ENCODE peak calls at places on chromosomes 1 and 21, in four cellular contexts. One of them, this sample, is unnamed. For H3K4me1, the result is how much of the 10 kb centered on the place peaks cover.

GRCh38 chr1:42380617-42381423 is at the start of gene RIMKLA:
- DNase-seq in left ventricle myocardium inferior: peak
- DNase-seq in heart right ventricle: peak
- DNase-seq in GM23338: peak
- DNase-seq in this sample: peak

GRCh38 chr1:10514490-10515235 is 39.9 kb downstream of the PEX14 start:
- DNase-seq in heart right ventricle: no peak
- DNase-seq in GM23338: peak
- DNase-seq in left ventricle myocardium inferior: no peak
- DNase-seq in this sample: no peak

GRCh38 chr1:45155957-45156356 is 50.4 kb downstream of the ZSWIM5 start:
- DNase-seq in left ventricle myocardium inferior: no peak
- DNase-seq in GM23338: no peak
- DNase-seq in heart right ventricle: no peak
- DNase-seq in this sample: no peak

GRCh38 chr1:185861630-185862029 is 127.4 kb downstream of the HMCN1 start:
- DNase-seq in heart right ventricle: no peak
- DNase-seq in GM23338: no peak
- DNase-seq in left ventricle myocardium inferior: no peak
- DNase-seq in this sample: no peak

GRCh38 chr1:202565890-202566289 is 144.4 kb downstream of the SYT2 start:
- DNase-seq in heart right ventricle: no peak
- DNase-seq in GM23338: no peak
- DNase-seq in left ventricle myocardium inferior: no peak
- DNase-seq in this sample: no peak

GRCh38 chr1:43659384-43659783 is 9.4 kb downstream of the KDM4A start:
- DNase-seq in GM23338: no peak
- DNase-seq in heart right ventricle: no peak
- DNase-seq in left ventricle myocardium inferior: no peak
- DNase-seq in this sample: no peak

GRCh38 chr1:224377676-224378006 is 21.0 kb downstream of the CNIH4 start:
- DNase-seq in left ventricle myocardium inferior: no peak
- DNase-seq in GM23338: no peak
- DNase-seq in heart right ventricle: no peak
- DNase-seq in this sample: no peak

GRCh38 chr1:84116558-84116957 is 27.5 kb upstream of the PRKACB start:
- DNase-seq in heart right ventricle: no peak
- DNase-seq in left ventricle myocardium inferior: no peak
- DNase-seq in GM23338: no peak
- DNase-seq in this sample: no peak

GRCh38 chr1:240126821-240127220 is 35.1 kb downstream of the FMN2 start:
- DNase-seq in heart right ventricle: no peak
- DNase-seq in left ventricle myocardium inferior: no peak
- DNase-seq in GM23338: no peak
- DNase-seq in this sample: no peak

GRCh38 chr1:119364640-119365039 is 3.9 kb upstream of the HAO2 start:
- DNase-seq in GM23338: no peak
- DNase-seq in heart right ventricle: no peak
- DNase-seq in left ventricle myocardium inferior: no peak
- DNase-seq in this sample: no peak

GRCh38 chr21:41817228-41817627 is 50.4 kb upstream of the RIPK4 start:
- DNase-seq in heart right ventricle: no peak
- DNase-seq in GM23338: peak
- DNase-seq in left ventricle myocardium inferior: no peak
- DNase-seq in this sample: no peak

GRCh38 chr1:95176859-95177258 is 57.2 kb upstream of the RWDD3 start:
- DNase-seq in GM23338: no peak
- DNase-seq in heart right ventricle: no peak
- DNase-seq in left ventricle myocardium inferior: no peak
- DNase-seq in this sample: no peak

GRCh38 chr1:70818391-70818790 is 229.2 kb downstream of the PTGER3 start:
- DNase-seq in left ventricle myocardium inferior: no peak
- DNase-seq in heart right ventricle: no peak
- DNase-seq in GM23338: no peak
- DNase-seq in this sample: no peak

GRCh38 chr1:27071049-27071416 is 58.4 kb upstream of the TENT5B start:
- DNase-seq in GM23338: peak
- DNase-seq in heart right ventricle: peak
- DNase-seq in left ventricle myocardium inferior: no peak
- DNase-seq in this sample: no peak

GRCh38 chr1:210252621-210253041 is 20.0 kb downstream of the SERTAD4 start:
- DNase-seq in left ventricle myocardium inferior: peak
- DNase-seq in GM23338: peak
- DNase-seq in heart right ventricle: peak
- DNase-seq in this sample: no peak

GRCh38 chr1:181083842-181084605 is 4.5 kb upstream of the IER5 start:
- DNase-seq in left ventricle myocardium inferior: no peak
- DNase-seq in GM23338: peak
- DNase-seq in heart right ventricle: no peak
- DNase-seq in this sample: peak

GRCh38 chr1:64493864-64494263 is 23.9 kb downstream of the CACHD1 start:
- DNase-seq in left ventricle myocardium inferior: no peak
- DNase-seq in heart right ventricle: no peak
- DNase-seq in GM23338: peak
- DNase-seq in this sample: no peak

GRCh38 chr1:166350490-166350889 is 183.7 kb upstream of the FAM78B start:
- DNase-seq in left ventricle myocardium inferior: no peak
- DNase-seq in GM23338: peak
- DNase-seq in heart right ventricle: no peak
- DNase-seq in this sample: no peak

GRCh38 chr1:6268431-6268830 is 7.5 kb upstream of the GPR153 start:
- DNase-seq in GM23338: peak
- DNase-seq in heart right ventricle: no peak
- DNase-seq in left ventricle myocardium inferior: no peak
- DNase-seq in this sample: no peak

GRCh38 chr1:21121764-21122471 is 54.8 kb downstream of the EIF4G3 start:
- DNase-seq in left ventricle myocardium inferior: no peak
- DNase-seq in GM23338: peak
- DNase-seq in heart right ventricle: no peak
- DNase-seq in this sample: no peak

GRCh38 chr1:87730274-87731222 is 401.9 kb downstream of the LMO4 start:
- DNase-seq in left ventricle myocardium inferior: no peak
- DNase-seq in heart right ventricle: no peak
- DNase-seq in GM23338: no peak
- DNase-seq in this sample: no peak

GRCh38 chr1:88700383-88701013 is 16.4 kb downstream of the PKN2 start:
- DNase-seq in left ventricle myocardium inferior: no peak
- DNase-seq in GM23338: no peak
- DNase-seq in heart right ventricle: no peak
- DNase-seq in this sample: no peak

GRCh38 chr1:32393136-32393535 is 1.1 kb downstream of the BSDC1 start:
- DNase-seq in heart right ventricle: no peak
- DNase-seq in GM23338: no peak
- DNase-seq in left ventricle myocardium inferior: no peak
- DNase-seq in this sample: no peak

GRCh38 chr1:229342305-229342901 is 444 bp downstream of the CCSAP start:
- DNase-seq in left ventricle myocardium inferior: peak
- DNase-seq in GM23338: peak
- DNase-seq in heart right ventricle: peak
- DNase-seq in this sample: peak

GRCh38 chr1:1033009-1033587 is 13.2 kb downstream of the AGRN start:
- DNase-seq in heart right ventricle: peak
- DNase-seq in left ventricle myocardium inferior: peak
- DNase-seq in GM23338: peak
- DNase-seq in this sample: peak

GRCh38 chr1:172663726-172664125 is 4.8 kb downstream of the FASLG start:
- DNase-seq in heart right ventricle: no peak
- DNase-seq in left ventricle myocardium inferior: no peak
- DNase-seq in GM23338: no peak
- DNase-seq in this sample: no peak

GRCh38 chr1:226365166-226365565 is 42.7 kb downstream of the PARP1 start:
- DNase-seq in left ventricle myocardium inferior: no peak
- DNase-seq in heart right ventricle: no peak
- DNase-seq in GM23338: no peak
- DNase-seq in this sample: no peak

GRCh38 chr1:196355206-196355786 is 252.9 kb downstream of the KCNT2 start:
- DNase-seq in heart right ventricle: no peak
- DNase-seq in left ventricle myocardium inferior: no peak
- DNase-seq in GM23338: peak
- DNase-seq in this sample: no peak

GRCh38 chr21:34844033-34844923 is 175.5 kb downstream of the CLIC6 start:
- DNase-seq in left ventricle myocardium inferior: peak
- DNase-seq in heart right ventricle: peak
- DNase-seq in GM23338: no peak
- DNase-seq in this sample: no peak
- H3K4me1 ChIP-seq in left ventricle myocardium inferior: under half
- H3K4me1 ChIP-seq in heart right ventricle: under half
- H3K4me1 ChIP-seq in GM23338: under half
- H3K4me1 ChIP-seq in this sample: under half

DNA sequence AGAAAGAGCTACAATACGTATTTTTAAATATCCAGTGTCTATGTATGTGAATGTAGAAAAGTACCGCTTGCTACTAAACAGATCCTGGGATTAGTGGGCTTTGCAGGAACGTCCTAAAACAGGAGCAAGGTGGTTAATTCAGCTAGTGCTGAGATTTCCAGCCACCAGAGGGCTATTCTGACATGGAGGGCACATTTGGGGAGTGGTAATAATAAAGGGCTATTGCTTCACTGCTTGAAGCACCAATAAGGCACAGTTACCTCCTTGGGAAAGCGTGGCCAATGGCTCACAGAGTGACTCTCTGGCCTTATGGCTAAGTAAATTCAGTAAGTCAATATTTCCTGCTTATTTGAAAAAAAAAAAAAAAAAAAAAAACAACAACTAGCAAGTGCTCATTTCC is 152.4 kb downstream of the GABPA start:
- DNase-seq in left ventricle myocardium inferior: no peak
- DNase-seq in GM23338: peak
- DNase-seq in heart right ventricle: no peak
- DNase-seq in this sample: no peak
- TF ChIP-seq CTCF in left ventricle myocardium inferior: no peak
- TF ChIP-seq CTCF in GM23338: peak
- TF ChIP-seq CTCF in heart right ventricle: no peak
- TF ChIP-seq CTCF in this sample: no peak

DNA sequence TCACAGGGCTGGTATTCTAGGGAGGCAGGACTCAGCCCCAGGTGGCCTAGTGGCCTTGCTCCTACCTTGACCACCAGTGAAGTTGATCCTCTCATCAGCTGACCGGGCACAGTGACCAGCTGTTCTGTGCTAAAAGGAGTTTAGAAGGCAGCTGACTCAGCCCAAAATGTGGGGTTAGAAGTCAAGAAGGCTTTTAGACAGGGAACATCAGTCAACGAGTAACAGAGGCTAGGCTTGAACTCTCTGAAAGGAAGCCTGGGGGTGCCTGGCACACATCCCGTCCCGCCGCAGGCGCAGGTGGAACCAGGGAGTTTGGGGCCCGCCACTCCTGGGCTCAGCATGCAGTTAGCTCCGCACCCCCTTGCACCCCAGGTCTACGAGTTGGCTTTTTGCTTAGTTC is 114.9 kb upstream of the SLC45A1 start:
- DNase-seq in GM23338: no peak
- DNase-seq in heart right ventricle: no peak
- DNase-seq in left ventricle myocardium inferior: no peak
- DNase-seq in this sample: no peak
- H3K4me1 ChIP-seq in GM23338: under half
- H3K4me1 ChIP-seq in heart right ventricle: under half
- H3K4me1 ChIP-seq in left ventricle myocardium inferior: under half
- H3K4me1 ChIP-seq in this sample: under half

GRCh38 chr1:16979475-16980327 is 719 bp downstream of the MFAP2 start:
- DNase-seq in heart right ventricle: peak
- DNase-seq in left ventricle myocardium inferior: no peak
- DNase-seq in GM23338: peak
- DNase-seq in this sample: no peak
- TF ChIP-seq CTCF in heart right ventricle: no peak
- TF ChIP-seq CTCF in left ventricle myocardium inferior: no peak
- TF ChIP-seq CTCF in GM23338: no peak
- TF ChIP-seq CTCF in this sample: no peak

DNA sequence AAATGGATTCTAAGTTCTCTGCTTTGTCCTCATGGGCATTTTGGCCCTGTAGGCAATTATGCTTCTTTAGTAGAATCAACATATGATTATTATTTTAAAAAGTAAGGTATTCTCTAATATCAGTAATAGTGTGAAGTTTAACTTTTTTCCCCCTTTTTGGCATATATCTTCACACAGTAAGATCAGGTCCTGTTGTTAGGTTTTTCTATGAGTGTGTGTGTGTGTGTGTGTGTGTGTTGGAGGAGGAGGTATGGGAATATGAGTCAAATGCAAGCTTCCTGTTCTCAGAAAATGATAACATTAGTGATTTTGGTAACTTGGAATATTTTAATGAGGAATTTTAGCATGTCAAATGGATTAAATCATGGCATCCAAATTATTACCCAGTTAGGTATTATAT is 65.7 kb upstream of the BCL10 start:
- DNase-seq in left ventricle myocardium inferior: no peak
- DNase-seq in heart right ventricle: no peak
- DNase-seq in GM23338: no peak
- DNase-seq in this sample: no peak
- H3K4me1 ChIP-seq in left ventricle myocardium inferior: under half
- H3K4me1 ChIP-seq in heart right ventricle: under half
- H3K4me1 ChIP-seq in GM23338: under half
- H3K4me1 ChIP-seq in this sample: under half

GRCh38 chr21:44912158-44912473 is 8.6 kb downstream of the ITGB2 start:
- DNase-seq in heart right ventricle: no peak
- DNase-seq in GM23338: no peak
- DNase-seq in left ventricle myocardium inferior: no peak
- DNase-seq in this sample: peak
- TF ChIP-seq CTCF in heart right ventricle: no peak
- TF ChIP-seq CTCF in GM23338: no peak
- TF ChIP-seq CTCF in left ventricle myocardium inferior: no peak
- TF ChIP-seq CTCF in this sample: no peak

GRCh38 chr1:110523011-110523410 is 4.0 kb upstream of the KCNA10 start:
- DNase-seq in heart right ventricle: no peak
- DNase-seq in left ventricle myocardium inferior: no peak
- DNase-seq in GM23338: no peak
- DNase-seq in this sample: no peak

GRCh38 chr1:110515896-110516295 is 3.1 kb downstream of the KCNA10 start:
- DNase-seq in left ventricle myocardium inferior: no peak
- DNase-seq in GM23338: no peak
- DNase-seq in heart right ventricle: no peak
- DNase-seq in this sample: no peak

GRCh38 chr1:110524311-110525249 is 5.6 kb upstream of the KCNA10 start:
- DNase-seq in heart right ventricle: peak
- DNase-seq in GM23338: peak
- DNase-seq in left ventricle myocardium inferior: no peak
- DNase-seq in this sample: no peak

GRCh38 chr1:110515041-110515440 is 3.9 kb downstream of the KCNA10 start:
- DNase-seq in GM23338: no peak
- DNase-seq in heart right ventricle: no peak
- DNase-seq in left ventricle myocardium inferior: no peak
- DNase-seq in this sample: no peak

DNA sequence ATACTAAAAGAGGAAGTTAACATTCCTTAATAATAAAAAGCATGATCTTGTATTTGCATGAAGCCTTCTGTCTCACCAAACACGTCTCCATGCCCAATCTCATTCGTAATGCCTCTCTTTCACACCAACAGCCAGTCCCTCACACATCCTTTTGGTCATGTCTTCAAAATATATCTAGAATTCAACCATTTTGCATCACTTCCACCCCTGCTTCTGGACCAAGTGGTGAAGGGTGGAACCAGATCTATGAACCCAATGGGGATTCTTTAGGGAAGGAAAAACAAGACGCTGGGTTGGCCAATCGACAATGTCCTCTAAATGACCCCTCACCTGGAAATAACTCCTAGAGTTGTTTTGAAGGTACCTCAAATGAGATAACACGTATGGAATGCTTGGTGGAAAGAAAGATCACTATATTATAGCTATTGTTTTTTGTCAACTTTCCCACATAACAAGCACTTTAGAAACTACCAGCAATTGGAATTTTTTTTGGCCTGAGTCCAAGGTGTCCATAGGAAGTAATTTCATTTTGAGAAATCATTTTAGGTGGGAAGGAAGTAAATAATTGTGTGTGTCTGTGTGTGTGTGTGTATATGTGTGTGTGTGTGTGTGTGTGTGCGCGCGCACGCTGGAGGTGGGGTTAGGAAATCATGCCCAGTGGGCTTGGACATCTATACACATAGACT is at the start of gene KCNA10:
- DNase-seq in heart right ventricle: no peak
- DNase-seq in left ventricle myocardium inferior: no peak
- DNase-seq in GM23338: no peak
- DNase-seq in this sample: no peak
- H3K4me1 ChIP-seq in heart right ventricle: under half
- H3K4me1 ChIP-seq in left ventricle myocardium inferior: under half
- H3K4me1 ChIP-seq in GM23338: under half
- H3K4me1 ChIP-seq in this sample: under half